ENCODE peak calls at places on chromosome 5, in nine cellular contexts. P is ovary, F is transverse colon, Q is A549, W is H1, H is HepG2, Y is stomach, B is K562, V is tibial nerve. A is an unnamed sample.

GRCh38 chr5:126594676-126595485 is at the start of gene ALDH7A1:
- DNase-seq in W (peak), F (peak), V (peak), Q (peak), B (no peak), Y (peak), P (peak), H (peak), A (peak)

GRCh38 chr5:67806647-67807046 is 408.9 kb upstream of the PIK3R1 start:
- DNase-seq in V (no peak), Q (no peak), P (no peak), Y (no peak), H (no peak), F (no peak), B (no peak), W (no peak), A (no peak)

GRCh38 chr5:170781946-170782345 is 1.6 kb upstream of the GABRP start:
- DNase-seq in V (no peak), B (no peak), F (no peak), Q (no peak), Y (peak), W (no peak), P (no peak), H (no peak), A (no peak)

GRCh38 chr5:91158011-91158410 is 225.1 kb downstream of the ARRDC3 start:
- DNase-seq in B (no peak), F (no peak), V (no peak), Y (no peak), P (no peak), W (no peak), Q (no peak), H (no peak), A (no peak)

GRCh38 chr5:77304388-77304787 is 93.9 kb downstream of the PDE8B start:
- DNase-seq in H (no peak), V (no peak), Q (no peak), Y (no peak), F (no peak), P (no peak), W (no peak), B (no peak), A (no peak)

GRCh38 chr5:143440448-143441102 is 37.1 kb upstream of the NR3C1 start:
- DNase-seq in B (no peak), P (no peak), Y (no peak), V (no peak), W (no peak), H (no peak), Q (no peak), F (no peak), A (no peak)

GRCh38 chr5:138662599-138662998 is 87.4 kb upstream of the HSPA9 start:
- DNase-seq in H (no peak), P (no peak), F (no peak), V (no peak), W (no peak), B (no peak), Q (no peak), Y (no peak), A (no peak)

GRCh38 chr5:135827965-135828792 is 6.3 kb upstream of the SLC25A48 start:
- DNase-seq in H (no peak), F (no peak), W (no peak), P (no peak), V (no peak), B (no peak), Q (no peak), Y (no peak), A (peak)

GRCh38 chr5:76816110-76816831 is 2.6 kb upstream of the F2RL1 start:
- DNase-seq in Q (no peak), V (no peak), W (no peak), B (no peak), P (no peak), Y (no peak), H (no peak), F (no peak), A (no peak)

GRCh38 chr5:95446560-95447221 is 55.5 kb downstream of the FAM81B start:
- DNase-seq in Y (no peak), P (no peak), V (no peak), F (no peak), B (no peak), H (no peak), Q (no peak), W (no peak), A (no peak)

GRCh38 chr5:107968465-107968864 is 297.7 kb upstream of the EFNA5 start:
- DNase-seq in H (no peak), Y (no peak), B (no peak), W (no peak), Q (no peak), V (no peak), P (no peak), F (no peak), A (no peak)

GRCh38 chr5:67451640-67452279 is 255.2 kb upstream of the CD180 start:
- DNase-seq in W (no peak), H (no peak), V (no peak), P (no peak), Q (no peak), B (no peak), F (no peak), Y (no peak), A (no peak)

GRCh38 chr5:160930361-160930760 is 78.3 kb upstream of the ATP10B start:
- DNase-seq in Y (no peak), H (no peak), F (no peak), V (no peak), P (no peak), B (no peak), Q (no peak), W (peak), A (no peak)

GRCh38 chr5:56632939-56633338 is 182.4 kb upstream of the MAP3K1 start:
- DNase-seq in Q (no peak), H (no peak), F (no peak), Y (no peak), W (no peak), P (no peak), V (no peak), B (no peak), A (no peak)

GRCh38 chr5:125549322-125549871 is 803.0 kb upstream of the ZNF608 start:
- DNase-seq in B (no peak), W (no peak), F (no peak), P (no peak), Q (no peak), Y (no peak), H (no peak), V (peak), A (no peak)

GRCh38 chr5:161545701-161546462 is 643 bp downstream of the GABRB2 start:
- DNase-seq in F (no peak), H (no peak), Y (no peak), Q (no peak), B (no peak), V (no peak), W (no peak), P (no peak), A (no peak)

GRCh38 chr5:64768358-64769312 is at the start of the genes CWC27 and SREK1IP1:
- DNase-seq in H (peak), B (peak), W (peak), Q (peak), V (peak), Y (peak), F (peak), P (peak), A (no peak)

GRCh38 chr5:139708434-139708849 is 60.3 kb downstream of the CXXC5 start:
- DNase-seq in P (no peak), B (no peak), H (no peak), W (no peak), Q (no peak), Y (no peak), V (no peak), F (no peak), A (no peak)

GRCh38 chr5:14190194-14191164 is 47.3 kb downstream of the TRIO start:
- DNase-seq in H (no peak), F (no peak), P (no peak), Y (no peak), W (no peak), Q (peak), V (no peak), B (no peak), A (no peak)

GRCh38 chr5:151632524-151632923 is 41.4 kb upstream of the FAT2 start:
- DNase-seq in P (no peak), Q (no peak), V (no peak), H (peak), B (no peak), F (no peak), W (no peak), Y (no peak), A (no peak)

GRCh38 chr5:179763215-179763945 is 30.4 kb upstream of the LTC4S start:
- DNase-seq in V (peak), Q (peak), H (peak), P (peak), F (peak), Y (peak), B (peak), W (no peak), A (no peak)

GRCh38 chr5:2686725-2687124 is 64.8 kb downstream of the IRX2 start:
- DNase-seq in W (no peak), V (no peak), Q (no peak), F (no peak), P (no peak), B (no peak), H (no peak), Y (no peak), A (no peak)

GRCh38 chr5:74865293-74865798 is 841 bp downstream of the FAM169A start:
- DNase-seq in H (no peak), B (no peak), Y (no peak), V (no peak), F (no peak), P (no peak), Q (no peak), W (no peak), A (no peak)

GRCh38 chr5:67518227-67518626 is 321.6 kb upstream of the CD180 start:
- DNase-seq in Y (no peak), Q (no peak), F (no peak), W (no peak), H (no peak), V (no peak), B (no peak), P (no peak), A (no peak)

GRCh38 chr5:33563983-33564908 is 123.5 kb downstream of the TARS1 start:
- DNase-seq in W (no peak), V (no peak), H (no peak), P (no peak), B (no peak), Q (no peak), Y (no peak), F (no peak), A (peak)

GRCh38 chr5:2430606-2431005 is 320.9 kb downstream of the IRX2 start:
- DNase-seq in Q (no peak), H (no peak), Y (no peak), W (no peak), V (no peak), P (no peak), B (no peak), F (no peak), A (no peak)

GRCh38 chr5:131821221-131821620 is 24.4 kb upstream of the FNIP1 start:
- DNase-seq in B (no peak), H (no peak), Q (no peak), F (no peak), W (no peak), P (no peak), Y (no peak), V (no peak), A (no peak)

GRCh38 chr5:156096259-156096658 is 230.7 kb upstream of the SGCD start:
- DNase-seq in Q (peak), Y (no peak), B (no peak), H (no peak), V (no peak), W (no peak), F (no peak), P (no peak), A (no peak)

GRCh38 chr5:43658499-43658898 is 55.5 kb downstream of the NNT start:
- DNase-seq in W (no peak), Y (no peak), H (no peak), Q (no peak), V (no peak), B (no peak), F (no peak), P (no peak), A (no peak)

GRCh38 chr5:135309391-135310327 is 89.4 kb downstream of the MACROH2A1 start:
- DNase-seq in B (no peak), P (no peak), Y (no peak), W (no peak), F (no peak), H (no peak), V (no peak), Q (no peak), A (no peak)

GRCh38 chr5:61604626-61605025 is 272.6 kb downstream of the ZSWIM6 start:
- DNase-seq in Y (no peak), W (no peak), H (no peak), V (no peak), B (no peak), F (no peak), P (no peak), Q (peak), A (no peak)

GRCh38 chr5:16679863-16680262 is 63.1 kb upstream of the RETREG1 start:
- DNase-seq in Q (no peak), B (no peak), V (no peak), P (no peak), Y (no peak), H (no peak), F (no peak), W (no peak), A (no peak)

GRCh38 chr5:111582962-111583669 is 70.8 kb upstream of the STARD4 start:
- DNase-seq in P (no peak), V (no peak), Q (no peak), B (no peak), F (no peak), H (no peak), W (no peak), Y (no peak), A (no peak)

GRCh38 chr5:140205952-140206351 is 31.0 kb downstream of the CYSTM1 start:
- DNase-seq in P (no peak), Y (no peak), B (no peak), Q (peak), V (no peak), W (no peak), H (no peak), F (no peak), A (peak)

GRCh38 chr5:177312649-177313181 is 1.0 kb upstream of the MXD3 start:
- DNase-seq in H (peak), P (no peak), Y (no peak), W (no peak), F (peak), B (peak), Q (peak), V (no peak), A (no peak)
- TF ChIP-seq POLR2A in H (no peak), P (no peak), Y (no peak), W (no peak), F (no peak), B (peak), Q (no peak), V (no peak), A (no peak)

DNA sequence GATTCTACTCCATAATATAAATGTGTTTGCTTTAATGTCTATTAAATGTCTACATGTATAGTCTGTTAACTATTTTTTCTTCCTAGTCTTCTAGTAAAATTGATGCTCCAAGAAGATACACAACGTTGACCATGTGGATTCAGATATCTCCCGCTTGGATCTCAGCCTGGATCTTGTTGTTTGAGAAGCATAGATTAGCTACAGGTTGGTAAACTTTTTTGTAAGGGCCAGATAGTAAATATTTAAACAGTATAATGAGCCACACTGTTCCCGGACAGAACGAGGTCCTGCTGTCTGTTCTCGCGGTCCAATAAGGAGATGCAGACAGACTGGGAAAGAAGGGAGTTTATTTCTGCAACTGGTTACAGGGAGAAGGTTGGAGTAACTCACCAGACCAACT is 86.2 kb upstream of the IL12B start:
- DNase-seq in H (no peak), W (no peak), P (no peak), Q (no peak), Y (no peak), V (no peak), F (no peak), B (no peak), A (no peak)
- TF ChIP-seq EP300 in H (no peak), W (no peak), P (no peak), Q (no peak), Y (no peak), V (no peak), F (no peak), B (no peak), A (no peak)

GRCh38 chr5:1104327-1105006 is 7.4 kb downstream of the SLC12A7 start:
- DNase-seq in Q (no peak), F (no peak), Y (no peak), W (no peak), H (no peak), P (no peak), B (no peak), V (no peak), A (no peak)

GRCh38 chr5:1107167-1108007 is 4.5 kb downstream of the SLC12A7 start:
- DNase-seq in B (no peak), W (peak), F (no peak), Y (no peak), P (no peak), V (no peak), H (peak), Q (no peak), A (no peak)

GRCh38 chr5:1106385-1107166 is 5.3 kb downstream of the SLC12A7 start:
- DNase-seq in F (no peak), B (no peak), H (peak), W (no peak), P (no peak), V (no peak), Q (no peak), Y (no peak), A (no peak)

GRCh38 chr5:1103505-1104326 is 8.1 kb downstream of the SLC12A7 start:
- DNase-seq in B (peak), Y (peak), W (no peak), P (peak), V (peak), Q (no peak), H (peak), F (peak), A (no peak)

GRCh38 chr5:1105350-1106265 is 6.3 kb downstream of the SLC12A7 start:
- DNase-seq in Y (peak), H (peak), W (no peak), V (no peak), B (peak), P (no peak), Q (peak), F (peak), A (no peak)
- TF ChIP-seq POLR2A in Y (no peak), H (peak), W (no peak), V (no peak), B (no peak), P (no peak), Q (no peak), F (no peak), A (no peak)

DNA sequence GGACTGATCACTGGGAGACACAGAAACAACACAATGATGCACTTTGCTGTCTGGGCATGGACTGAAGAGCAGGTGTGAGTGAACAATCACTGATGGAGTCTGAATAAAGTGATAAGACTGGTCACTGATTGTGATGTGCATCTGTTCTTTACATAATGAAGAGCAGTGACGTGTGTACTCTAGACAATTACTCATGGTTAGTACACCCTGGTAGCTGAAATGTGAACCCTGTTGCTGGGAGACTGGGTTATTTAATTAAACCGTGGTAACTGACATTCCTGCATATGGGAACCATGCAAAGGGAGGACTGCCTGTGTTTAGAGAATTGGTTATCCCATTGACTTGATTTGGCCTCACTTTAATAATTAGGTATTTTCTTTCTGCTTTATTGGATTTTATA is 202.9 kb downstream of the NR2F1-AS1 start:
- DNase-seq in V (no peak), W (no peak), Q (no peak), Y (no peak), H (no peak), P (no peak), B (no peak), F (no peak), A (no peak)
- TF ChIP-seq EP300 in V (no peak), W (no peak), Q (no peak), Y (no peak), H (no peak), P (no peak), B (no peak), F (no peak), A (no peak)

GRCh38 chr5:119070578-119070827 is 384 bp upstream of the DMXL1 start:
- DNase-seq in V (no peak), B (no peak), Q (no peak), P (no peak), W (no peak), Y (no peak), H (no peak), F (peak), A (peak)

GRCh38 chr5:119074419-119074818 is 3.5 kb downstream of the DMXL1 start:
- DNase-seq in V (no peak), B (peak), Y (no peak), F (no peak), H (no peak), W (no peak), P (no peak), Q (no peak), A (no peak)

GRCh38 chr5:119071573-119071874 is 637 bp downstream of the DMXL1 start:
- DNase-seq in H (no peak), B (no peak), V (no peak), F (no peak), P (no peak), W (no peak), Y (no peak), Q (no peak), A (no peak)

GRCh38 chr5:119072496-119072895 is 1.6 kb downstream of the DMXL1 start:
- DNase-seq in W (no peak), P (no peak), Q (no peak), Y (no peak), F (no peak), H (no peak), V (no peak), B (no peak), A (no peak)

GRCh38 chr5:119070828-119071572 is at the start of gene DMXL1:
- DNase-seq in V (peak), Y (peak), W (peak), B (peak), Q (peak), F (peak), P (peak), H (peak), A (peak)
- TF ChIP-seq POLR2A in V (peak), Y (no peak), W (peak), B (peak), Q (peak), F (peak), P (peak), H (peak), A (peak)

DNA sequence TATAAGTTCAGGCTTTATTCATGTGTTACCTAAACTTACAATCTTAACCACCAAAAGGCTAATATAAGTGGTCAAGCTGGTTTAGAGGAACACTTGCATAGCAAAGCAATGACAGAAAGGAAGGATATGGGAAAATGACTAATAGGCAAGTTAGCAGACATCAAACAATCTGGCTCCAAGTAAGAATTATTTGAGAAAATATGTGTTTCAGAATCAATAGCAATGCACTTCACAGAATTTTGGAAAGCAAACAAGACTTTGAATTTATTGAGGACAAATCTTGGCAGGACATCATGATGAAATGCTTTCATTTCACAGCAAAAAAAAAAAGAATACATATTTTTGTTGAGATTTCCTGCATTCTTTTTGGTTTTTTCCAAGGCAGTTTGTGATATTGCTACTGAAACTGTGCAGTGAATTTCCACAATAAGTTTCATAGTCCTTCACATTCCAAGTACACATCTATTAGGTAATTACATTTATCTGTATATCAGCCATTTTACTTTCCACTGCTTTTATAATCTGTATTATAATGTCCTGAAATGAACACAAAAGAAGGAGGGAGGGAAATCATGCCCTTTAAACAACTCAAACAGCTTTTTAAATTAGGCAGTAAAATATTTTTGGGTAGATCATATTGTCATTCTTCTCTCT is 417.9 kb downstream of the NR2F1-AS1 start:
- DNase-seq in Y (no peak), B (no peak), P (no peak), W (no peak), F (no peak), Q (peak), H (no peak), V (no peak), A (no peak)
- TF ChIP-seq EP300 in Y (no peak), B (no peak), P (no peak), W (no peak), F (no peak), Q (peak), H (no peak), V (peak), A (no peak)

A was measured in esophagus muscularis mucosa.